ENCODE peak calls at places on chromosomes 11 and 22, in six cellular contexts. E is IMR-90, J is kidney, W is thyroid gland, N is adrenal gland, X is fibroblast of the aortic adventitia. A is an unnamed sample.

GRCh38 chr11:34566736-34567135 is 53.1 kb upstream of the ELF5 start:
- DNase-seq in W (no peak), X (no peak), N (no peak), E (no peak), J (no peak), A (no peak)

GRCh38 chr11:77019976-77020591 is 14.1 kb upstream of the B3GNT6 start:
- DNase-seq in W (no peak), J (no peak), N (no peak), X (peak; percentile 10), E (peak; percentile 61), A (no peak)

GRCh38 chr11:61781585-61781984 is 10.8 kb downstream of the TMEM258 start:
- DNase-seq in W (no peak), N (no peak), X (no peak), J (peak; percentile 39), E (no peak), A (peak; percentile 57)

GRCh38 chr11:60647087-60647486 is 52.3 kb upstream of the MS4A8 start:
- DNase-seq in J (no peak), E (no peak), N (no peak), X (no peak), W (no peak), A (no peak)

GRCh38 chr11:76048763-76049162 is 157.5 kb downstream of the WNT11 start:
- DNase-seq in E (no peak), N (no peak), X (no peak), J (no peak), W (peak; percentile 34), A (no peak)

GRCh38 chr22:23387827-23388491 is 192.1 kb downstream of the IGLL1 start:
- DNase-seq in N (peak; percentile 37), X (no peak), E (no peak), J (peak; percentile 78), W (peak; percentile 13), A (peak; percentile 42)

GRCh38 chr11:57001674-57002401 is 13.1 kb downstream of the OR5AK2 start:
- DNase-seq in N (no peak), X (peak; percentile 6), E (peak; percentile 21), J (peak; percentile 59), W (no peak), A (no peak)

GRCh38 chr11:8671242-8671641 is 11.2 kb downstream of the TRIM66 start:
- DNase-seq in X (peak; percentile 98), N (peak; percentile 80), J (no peak), E (peak; percentile 97), W (peak; percentile 82), A (peak; percentile 76)

GRCh38 chr11:130020323-130020722 is 17.7 kb upstream of the PRDM10 start:
- DNase-seq in E (peak; percentile 9), J (no peak), W (no peak), N (no peak), X (peak; percentile 63), A (peak; percentile 55)

GRCh38 chr11:70335511-70335910 is 62.8 kb upstream of the CTTN start:
- DNase-seq in N (no peak), X (no peak), E (no peak), W (no peak), J (no peak), A (no peak)

GRCh38 chr11:114846040-114846791 is 167.9 kb downstream of the NXPE2 start:
- DNase-seq in N (no peak), W (peak; percentile 93), J (no peak), X (no peak), E (no peak), A (no peak)

GRCh38 chr11:58573451-58574104 is 2.1 kb downstream of the LPXN start:
- DNase-seq in E (peak; percentile 85), N (peak; percentile 77), J (no peak), W (peak; percentile 35), X (peak; percentile 89), A (no peak)

GRCh38 chr11:8839306-8839956 is 71.6 kb upstream of the AKIP1 start:
- DNase-seq in N (no peak), J (no peak), W (peak; percentile 19), X (no peak), E (no peak), A (no peak)

GRCh38 chr11:64571410-64572091 is 19.5 kb upstream of the SLC22A12 start:
- DNase-seq in E (no peak), X (peak; percentile 43), J (no peak), N (peak; percentile 51), W (no peak), A (peak; percentile 81)

GRCh38 chr11:74138021-74138420 is 32.8 kb downstream of the C2CD3 start:
- DNase-seq in W (no peak), E (peak; percentile 78), X (no peak), J (no peak), N (no peak), A (no peak)

GRCh38 chr11:120134106-120134930 is 3.6 kb downstream of the TRIM29 start:
- DNase-seq in E (no peak), N (no peak), X (no peak), J (no peak), W (no peak), A (peak; percentile 10)

GRCh38 chr11:87254582-87254981 is 216.8 kb downstream of the TMEM135 start:
- DNase-seq in X (no peak), J (no peak), E (no peak), N (no peak), W (no peak), A (no peak)

GRCh38 chr11:97938789-97939188 is 1082.0 kb upstream of the CNTN5 start:
- DNase-seq in X (no peak), N (no peak), J (no peak), W (no peak), E (no peak), A (no peak)

GRCh38 chr11:113014262-113014661 is 53.0 kb downstream of the NCAM1 start:
- DNase-seq in N (no peak), X (no peak), J (no peak), E (no peak), W (no peak), A (no peak)

GRCh38 chr11:77154381-77155081 is 26.5 kb downstream of the MYO7A start:
- DNase-seq in W (peak; percentile 78), E (no peak), X (no peak), N (peak; percentile 81), J (peak; percentile 60), A (no peak)

GRCh38 chr11:85826096-85826855 is 15.3 kb upstream of the SYTL2 start:
- DNase-seq in W (no peak), N (peak; percentile 45), E (peak; percentile 47), J (peak; percentile 79), X (peak; percentile 32), A (peak; percentile 68)

GRCh38 chr11:103413266-103413888 is 304.2 kb downstream of the DYNC2H1 start:
- DNase-seq in J (no peak), W (no peak), E (peak; percentile 37), X (no peak), N (no peak), A (no peak)

GRCh38 chr11:134349802-134350355 is 18.1 kb downstream of the GLB1L2 start:
- DNase-seq in X (no peak), N (no peak), W (peak; percentile 50), J (no peak), E (no peak), A (peak; percentile 28)

DNA sequence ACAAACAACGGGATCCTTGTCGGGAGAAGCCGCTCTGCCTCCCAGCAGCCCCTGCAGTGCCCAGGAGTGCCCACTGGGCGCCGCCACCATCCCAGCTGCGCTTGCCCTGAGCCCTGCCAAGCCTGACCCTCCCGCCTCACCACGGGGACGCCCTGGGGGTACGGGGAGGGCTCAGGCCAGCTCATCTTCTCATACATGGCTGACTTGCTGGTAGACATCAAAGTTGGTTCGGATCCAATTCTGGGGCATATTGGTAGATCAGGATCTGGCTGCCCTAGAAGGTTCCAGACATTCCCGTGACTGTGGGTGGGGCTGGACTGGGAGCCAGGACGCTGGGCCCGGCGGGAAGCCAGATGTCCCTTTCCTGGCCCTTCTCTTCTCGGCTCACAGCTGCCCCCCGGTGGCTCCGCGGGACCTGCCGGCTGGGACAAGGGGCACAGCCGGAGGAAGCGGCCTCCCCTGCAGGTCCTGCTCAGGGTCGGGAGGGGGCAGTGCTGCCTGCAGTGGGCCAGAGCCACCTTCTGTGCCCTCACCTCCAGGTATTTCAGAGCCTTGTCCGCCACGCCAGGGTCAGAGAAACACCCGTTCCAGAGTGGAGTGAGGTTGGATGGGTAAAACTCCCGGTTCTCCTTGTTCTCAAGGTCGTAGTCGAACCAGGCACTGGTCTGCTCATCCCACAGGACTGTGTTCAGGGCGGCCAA is 10.6 kb upstream of the TREH start:
- DNase-seq in W (peak; percentile 98), J (peak; percentile 99), E (peak; percentile 73), X (peak; percentile 95), N (peak; percentile 94), A (peak; percentile 97)
- H3K4me3 ChIP-seq in W (no peak overlapping the region), J (peak overlapping the region; percentile 45), E (peak overlapping the region; percentile 48), X (peak overlapping the region; percentile 53), N (peak overlapping the region; percentile 57), A (peak overlapping the region; percentile 32)

DNA sequence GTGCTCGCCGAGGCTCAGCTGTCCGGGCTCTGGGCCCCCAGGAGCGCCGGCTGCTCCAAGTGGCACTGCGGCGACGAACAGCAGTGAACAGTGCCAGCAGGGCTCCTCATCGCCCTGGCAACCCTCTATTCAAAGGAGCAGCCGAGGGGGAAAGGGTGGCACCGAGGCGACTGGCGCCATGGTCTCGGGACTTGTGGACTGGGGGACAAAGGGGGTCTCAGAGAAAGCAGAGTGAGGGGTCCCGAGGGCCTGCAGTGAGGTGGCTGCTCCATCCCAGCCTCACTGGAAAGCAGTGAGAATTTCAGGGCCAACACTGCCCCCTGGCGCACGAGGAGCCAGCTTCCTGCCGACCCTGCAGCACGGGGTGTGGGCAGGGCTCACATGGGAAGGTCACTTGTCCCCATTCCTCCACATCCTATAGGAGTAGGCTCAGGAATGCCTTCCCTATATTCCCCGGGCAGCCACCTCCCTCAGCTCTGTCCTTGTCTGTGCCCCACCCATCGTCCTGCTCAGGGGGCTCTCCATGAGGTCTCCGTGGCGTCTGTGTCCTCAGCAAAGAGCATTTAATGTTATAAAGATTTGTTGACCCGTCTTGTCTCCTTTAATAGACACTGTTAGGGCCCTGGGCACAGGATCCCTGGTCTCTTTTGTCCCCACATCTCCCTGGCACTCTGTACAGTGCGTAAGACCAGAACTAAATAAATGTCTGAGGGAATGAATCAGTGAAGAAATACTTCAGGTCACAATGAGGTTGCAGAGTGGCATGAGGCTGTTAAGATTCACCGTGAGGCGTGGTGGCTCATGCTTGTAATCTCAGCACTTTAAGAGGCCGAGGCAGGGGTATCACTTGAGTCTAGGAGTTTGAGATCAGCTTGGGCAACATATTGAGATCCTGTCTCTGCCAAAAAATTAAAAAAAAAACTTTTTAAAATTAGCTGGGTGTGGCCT is 26.4 kb downstream of the LRFN4 start:
- DNase-seq in N (peak; percentile 79), J (peak; percentile 43), W (peak; percentile 81), E (peak; percentile 86), X (peak; percentile 62), A (peak; percentile 86)
- H3K4me3 ChIP-seq in N (peak overlapping the region; percentile 20), J (no peak overlapping the region), W (no peak overlapping the region), E (no peak overlapping the region), X (no peak overlapping the region), A (no peak overlapping the region)

GRCh38 chr11:65711785-65712632 is at the start of gene KAT5:
- DNase-seq in N (peak; percentile 99), E (peak; percentile 98), W (peak; percentile 99), X (peak; percentile 99), J (peak; percentile 100), A (peak; percentile 98)
- H3K4me3 ChIP-seq in N (peak within 1 kb of the TSS; percentile 49), E (peak within 1 kb of the TSS; percentile 73), W (peak within 1 kb of the TSS; percentile 65), X (peak within 1 kb of the TSS; percentile 82), J (peak within 1 kb of the TSS; percentile 89), A (peak within 1 kb of the TSS; percentile 77)

DNA sequence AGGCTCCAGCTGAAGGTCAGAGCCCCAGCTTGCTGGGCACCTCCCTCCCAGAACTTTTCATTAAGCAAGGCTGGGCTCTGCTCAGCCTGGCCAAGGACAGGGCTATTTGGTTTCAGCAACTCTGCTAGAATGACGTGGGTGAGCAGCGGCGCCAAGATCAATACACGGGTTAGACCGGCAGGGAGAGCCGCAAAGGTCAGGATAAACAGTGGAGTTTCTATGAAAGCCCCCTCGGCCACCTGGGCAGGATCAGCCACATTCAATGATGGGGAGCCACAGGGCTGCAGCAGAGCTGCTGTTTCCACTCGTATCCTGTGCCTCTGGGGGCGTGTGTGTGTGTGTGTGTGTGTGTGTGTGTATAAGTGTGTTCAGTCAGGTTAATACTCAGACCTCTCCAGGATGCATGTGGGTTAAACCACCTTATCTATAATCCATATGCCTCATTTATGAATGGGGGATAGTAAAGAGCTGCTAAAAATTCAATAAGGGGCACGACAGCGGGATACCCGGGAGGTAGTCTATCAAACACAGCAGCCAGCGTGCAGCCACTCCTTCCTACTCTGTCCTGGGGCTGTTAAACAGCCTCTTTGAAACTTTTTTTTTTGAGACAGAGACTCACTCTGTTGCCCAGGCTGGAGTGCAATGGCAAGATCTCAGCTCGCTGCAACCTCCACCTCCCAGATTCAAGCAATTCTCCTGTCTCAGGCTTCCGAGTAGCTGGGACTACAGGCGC is 34.8 kb downstream of the MYH9 start:
- DNase-seq in W (no peak), E (peak; percentile 95), J (no peak), N (peak; percentile 91), X (peak; percentile 85), A (no peak)
- H3K4me3 ChIP-seq in W (no peak overlapping the region), E (no peak overlapping the region), J (no peak overlapping the region), N (no peak overlapping the region), X (no peak overlapping the region), A (no peak overlapping the region)